ENCODE peak calls at places on chromosomes 7 and 10, in seven cellular contexts. L is RWPE1; J is CD8-positive, alpha-beta memory T cell; X is islet precursor cell; S is amniotic stem cell; A is neural progenitor cell; P is H4. Y is an unnamed sample.

GRCh38 chr7:150847536-150847935 is 4.8 kb upstream of the AOC1 start:
- DNase-seq in X (peak), P (no peak), J (no peak), S (no peak), L (no peak), A (no peak), Y (peak)

GRCh38 chr10:11335881-11336430 is 275.5 kb downstream of the USP6NL start:
- DNase-seq in X (no peak), A (no peak), S (no peak), L (no peak), P (no peak), J (no peak), Y (no peak)

GRCh38 chr7:149074116-149074885 is 16.2 kb downstream of the ZNF786 start:
- DNase-seq in X (no peak), J (no peak), S (no peak), A (no peak), L (no peak), P (no peak), Y (no peak)

GRCh38 chr7:95578299-95578855 is 17.9 kb downstream of the PDK4 start:
- DNase-seq in P (no peak), L (no peak), X (peak), A (no peak), J (no peak), S (no peak), Y (no peak)

GRCh38 chr7:41942468-41943097 is 239.7 kb upstream of the INHBA start:
- DNase-seq in P (peak), S (no peak), L (no peak), J (no peak), X (peak), A (peak), Y (peak)

GRCh38 chr10:90718185-90718584 is 139.7 kb downstream of the HTR7 start:
- DNase-seq in S (no peak), X (no peak), P (peak), L (no peak), A (no peak), J (no peak), Y (no peak)

GRCh38 chr10:99906470-99906869 is 103.3 kb downstream of the DNMBP start:
- DNase-seq in J (no peak), S (no peak), L (peak), A (no peak), X (no peak), P (peak), Y (no peak)

GRCh38 chr7:14748461-14748860 is 154.1 kb downstream of the DGKB start:
- DNase-seq in A (no peak), J (no peak), X (no peak), S (no peak), L (peak), P (peak), Y (no peak)

GRCh38 chr7:91045626-91046025 is 218.6 kb upstream of the FZD1 start:
- DNase-seq in A (no peak), L (no peak), P (no peak), X (no peak), J (no peak), S (no peak), Y (no peak)

GRCh38 chr10:123858907-123859650 is 32.5 kb downstream of the CPXM2 start:
- DNase-seq in X (peak), J (no peak), P (no peak), A (no peak), S (no peak), L (no peak), Y (peak)

GRCh38 chr10:28382520-28383269 is 79.8 kb upstream of the MPP7 start:
- DNase-seq in J (no peak), S (peak), L (no peak), X (no peak), A (no peak), P (no peak), Y (no peak)

GRCh38 chr10:13787015-13787421 is 200.3 kb downstream of the PRPF18 start:
- DNase-seq in A (no peak), X (no peak), P (no peak), S (no peak), L (peak), J (peak), Y (peak)

GRCh38 chr10:86207226-86207625 is 159.4 kb downstream of the GRID1 start:
- DNase-seq in A (no peak), X (no peak), S (no peak), P (no peak), L (no peak), J (no peak), Y (no peak)

GRCh38 chr10:86946215-86947170 is 10.9 kb downstream of the MMRN2 start:
- DNase-seq in P (peak), S (no peak), X (peak), J (no peak), A (no peak), L (no peak), Y (peak)

GRCh38 chr10:49053053-49053997 is 62.0 kb downstream of the VSTM4 start:
- DNase-seq in P (no peak), A (no peak), S (no peak), J (no peak), X (peak), L (no peak), Y (peak)

GRCh38 chr10:132528064-132528800 is 9.4 kb upstream of the INPP5A start:
- DNase-seq in J (no peak), S (no peak), P (no peak), L (no peak), A (no peak), X (peak), Y (no peak)

GRCh38 chr10:75851946-75852345 is 420.5 kb downstream of the LRMDA start:
- DNase-seq in A (no peak), S (no peak), L (no peak), P (no peak), J (no peak), X (no peak), Y (no peak)

GRCh38 chr7:34058791-34059550 is 153.6 kb downstream of the BMPER start:
- DNase-seq in A (no peak), J (no peak), L (no peak), P (no peak), S (no peak), X (no peak), Y (no peak)

GRCh38 chr10:124739119-124739921 is 4.9 kb downstream of the FAM53B start:
- DNase-seq in P (no peak), L (no peak), J (no peak), A (peak), S (no peak), X (no peak), Y (no peak)

GRCh38 chr7:20199015-20199737 is 18.0 kb downstream of the MACC1 start:
- DNase-seq in A (no peak), X (no peak), S (no peak), P (peak), J (no peak), L (peak), Y (no peak)

GRCh38 chr7:150421831-150422230 is 28.6 kb upstream of the GIMAP8 start:
- DNase-seq in X (peak), J (no peak), L (no peak), S (no peak), P (no peak), A (no peak), Y (no peak)

GRCh38 chr7:149811831-149812490 is 26.2 kb upstream of the ZNF862 start:
- DNase-seq in S (no peak), J (no peak), L (no peak), A (no peak), P (no peak), X (no peak), Y (no peak)

GRCh38 chr10:118692911-118693310 is 61.9 kb downstream of the CACUL1 start:
- DNase-seq in L (peak), J (no peak), A (no peak), X (no peak), S (peak), P (no peak), Y (peak)

GRCh38 chr7:72405389-72405788 is 6.7 kb downstream of the CALN1 start:
- DNase-seq in X (no peak), J (no peak), A (no peak), S (no peak), P (peak), L (peak), Y (no peak)

GRCh38 chr7:82194011-82194410 is 249.6 kb downstream of the CACNA2D1 start:
- DNase-seq in P (no peak), A (no peak), X (no peak), S (no peak), L (no peak), J (no peak), Y (no peak)

GRCh38 chr7:101933685-101934084 is 116.3 kb downstream of the CUX1 start:
- DNase-seq in S (no peak), L (no peak), P (no peak), J (no peak), A (no peak), X (no peak), Y (no peak)

GRCh38 chr7:135744938-135745701 is 3.5 kb downstream of the FAM180A start:
- DNase-seq in P (peak), A (no peak), S (peak), X (no peak), L (peak), J (no peak), Y (no peak)

GRCh38 chr7:132742152-132742551 is 165.9 kb upstream of the PLXNA4 start:
- DNase-seq in L (peak), X (no peak), S (no peak), J (no peak), A (no peak), P (no peak), Y (no peak)

GRCh38 chr7:44964831-44965440 is 13.9 kb downstream of the MYO1G start:
- DNase-seq in L (no peak), J (no peak), P (no peak), A (no peak), S (no peak), X (peak), Y (no peak)

GRCh38 chr10:100377830-100378229 is 30.8 kb downstream of the SCD start:
- DNase-seq in P (no peak), X (no peak), A (no peak), S (no peak), L (no peak), J (no peak), Y (no peak)

GRCh38 chr7:140342732-140343514 is 55.4 kb downstream of the SLC37A3 start:
- DNase-seq in X (peak), J (no peak), A (peak), P (peak), S (no peak), L (no peak), Y (no peak)

GRCh38 chr10:70528726-70529362 is 50.3 kb downstream of the PALD1 start:
- DNase-seq in P (peak), S (peak), X (peak), L (peak), A (peak), J (no peak), Y (no peak)

GRCh38 chr7:110645060-110645459 is 445.9 kb upstream of the LRRN3 start:
- DNase-seq in P (no peak), L (no peak), X (no peak), S (no peak), J (no peak), A (no peak), Y (no peak)

GRCh38 chr10:79184141-79184625 is 115.4 kb downstream of the ZMIZ1 start:
- DNase-seq in X (peak), S (no peak), P (peak), A (no peak), L (peak), J (no peak), Y (peak)

GRCh38 chr7:117186631-117187030 is 136.2 kb downstream of the WNT2 start:
- DNase-seq in X (no peak), A (no peak), L (no peak), P (no peak), J (no peak), S (no peak), Y (no peak)

GRCh38 chr10:71836594-71836970 is 14.5 kb downstream of the PSAP start:
- DNase-seq in P (no peak), A (no peak), X (no peak), L (no peak), S (no peak), J (no peak), Y (no peak)

GRCh38 chr10:13006037-13006436 is 4.5 kb upstream of the CCDC3 start:
- DNase-seq in J (no peak), A (no peak), L (no peak), S (no peak), X (no peak), P (no peak), Y (no peak)